ENCODE peak calls at places on chromosomes 6 and 20, in six cellular contexts. One of them, this sample, is unnamed.

GRCh38 chr20:43102394-43102793 is 87.3 kb downstream of the PTPRT start:
- DNase-seq in fibroblast of mammary gland: no peak
- DNase-seq in fibroblast of the aortic adventitia: no peak
- DNase-seq in astrocyte of the spinal cord: no peak
- DNase-seq in neural crest cell: no peak
- DNase-seq in colonic mucosa: no peak
- DNase-seq in this sample: no peak

GRCh38 chr6:3383525-3383924 is 73.3 kb downstream of the SLC22A23 start:
- DNase-seq in fibroblast of mammary gland: peak
- DNase-seq in fibroblast of the aortic adventitia: peak
- DNase-seq in astrocyte of the spinal cord: peak
- DNase-seq in neural crest cell: no peak
- DNase-seq in colonic mucosa: peak
- DNase-seq in this sample: no peak

GRCh38 chr20:47727170-47727880 is 58.0 kb downstream of the SULF2 start:
- DNase-seq in fibroblast of mammary gland: no peak
- DNase-seq in fibroblast of the aortic adventitia: no peak
- DNase-seq in astrocyte of the spinal cord: no peak
- DNase-seq in neural crest cell: no peak
- DNase-seq in colonic mucosa: peak
- DNase-seq in this sample: peak

GRCh38 chr6:12160350-12160749 is 129.8 kb upstream of the EDN1 start:
- DNase-seq in fibroblast of mammary gland: peak
- DNase-seq in fibroblast of the aortic adventitia: peak
- DNase-seq in astrocyte of the spinal cord: peak
- DNase-seq in neural crest cell: no peak
- DNase-seq in colonic mucosa: no peak
- DNase-seq in this sample: no peak

GRCh38 chr20:31665753-31666152 is 28.0 kb downstream of the COX4I2 start:
- DNase-seq in fibroblast of mammary gland: no peak
- DNase-seq in fibroblast of the aortic adventitia: no peak
- DNase-seq in astrocyte of the spinal cord: no peak
- DNase-seq in neural crest cell: no peak
- DNase-seq in colonic mucosa: no peak
- DNase-seq in this sample: no peak

GRCh38 chr6:149446791-149447376 is 37.9 kb downstream of the ZC3H12D start:
- DNase-seq in fibroblast of mammary gland: no peak
- DNase-seq in fibroblast of the aortic adventitia: no peak
- DNase-seq in astrocyte of the spinal cord: no peak
- DNase-seq in neural crest cell: no peak
- DNase-seq in colonic mucosa: no peak
- DNase-seq in this sample: no peak

GRCh38 chr6:126050795-126051194 is 64.5 kb downstream of the TRMT11 start:
- DNase-seq in fibroblast of mammary gland: no peak
- DNase-seq in fibroblast of the aortic adventitia: no peak
- DNase-seq in astrocyte of the spinal cord: no peak
- DNase-seq in neural crest cell: no peak
- DNase-seq in colonic mucosa: no peak
- DNase-seq in this sample: no peak

GRCh38 chr20:10634683-10635411 is 39.0 kb downstream of the JAG1 start:
- DNase-seq in fibroblast of mammary gland: peak
- DNase-seq in fibroblast of the aortic adventitia: peak
- DNase-seq in astrocyte of the spinal cord: peak
- DNase-seq in neural crest cell: no peak
- DNase-seq in colonic mucosa: no peak
- DNase-seq in this sample: no peak

GRCh38 chr6:89997456-89998445 is 103.5 kb downstream of the GJA10 start:
- DNase-seq in fibroblast of mammary gland: peak
- DNase-seq in fibroblast of the aortic adventitia: peak
- DNase-seq in astrocyte of the spinal cord: peak
- DNase-seq in neural crest cell: no peak
- DNase-seq in colonic mucosa: no peak
- DNase-seq in this sample: no peak

GRCh38 chr6:43634702-43635303 is 837 bp upstream of the MAD2L1BP start:
- DNase-seq in fibroblast of mammary gland: no peak
- DNase-seq in fibroblast of the aortic adventitia: no peak
- DNase-seq in astrocyte of the spinal cord: no peak
- DNase-seq in neural crest cell: no peak
- DNase-seq in colonic mucosa: no peak
- DNase-seq in this sample: no peak

GRCh38 chr20:14055127-14055742 is 59.9 kb downstream of the MACROD2 start:
- DNase-seq in fibroblast of mammary gland: peak
- DNase-seq in fibroblast of the aortic adventitia: peak
- DNase-seq in astrocyte of the spinal cord: peak
- DNase-seq in neural crest cell: peak
- DNase-seq in colonic mucosa: peak
- DNase-seq in this sample: no peak

GRCh38 chr20:59663513-59663890 is 59.2 kb downstream of the PHACTR3 start:
- DNase-seq in fibroblast of mammary gland: no peak
- DNase-seq in fibroblast of the aortic adventitia: no peak
- DNase-seq in astrocyte of the spinal cord: no peak
- DNase-seq in neural crest cell: no peak
- DNase-seq in colonic mucosa: no peak
- DNase-seq in this sample: no peak

GRCh38 chr20:34364013-34364382 is 925 bp downstream of the ITCH start:
- DNase-seq in fibroblast of mammary gland: peak
- DNase-seq in fibroblast of the aortic adventitia: peak
- DNase-seq in astrocyte of the spinal cord: peak
- DNase-seq in neural crest cell: no peak
- DNase-seq in colonic mucosa: no peak
- DNase-seq in this sample: no peak

GRCh38 chr6:152371775-152372174 is 265.4 kb downstream of the SYNE1 start:
- DNase-seq in fibroblast of mammary gland: no peak
- DNase-seq in fibroblast of the aortic adventitia: no peak
- DNase-seq in astrocyte of the spinal cord: no peak
- DNase-seq in neural crest cell: no peak
- DNase-seq in colonic mucosa: no peak
- DNase-seq in this sample: no peak

GRCh38 chr6:29561618-29562181 is 2.2 kb upstream of the UBD start:
- DNase-seq in fibroblast of mammary gland: no peak
- DNase-seq in fibroblast of the aortic adventitia: no peak
- DNase-seq in astrocyte of the spinal cord: no peak
- DNase-seq in neural crest cell: no peak
- DNase-seq in colonic mucosa: no peak
- DNase-seq in this sample: no peak

GRCh38 chr20:3158968-3159431 is 665 bp downstream of the FASTKD5 start:
- DNase-seq in fibroblast of mammary gland: peak
- DNase-seq in fibroblast of the aortic adventitia: no peak
- DNase-seq in astrocyte of the spinal cord: no peak
- DNase-seq in neural crest cell: no peak
- DNase-seq in colonic mucosa: no peak
- DNase-seq in this sample: no peak

GRCh38 chr6:126107475-126108121 is 121.3 kb downstream of the TRMT11 start:
- DNase-seq in fibroblast of mammary gland: peak
- DNase-seq in fibroblast of the aortic adventitia: peak
- DNase-seq in astrocyte of the spinal cord: peak
- DNase-seq in neural crest cell: no peak
- DNase-seq in colonic mucosa: no peak
- DNase-seq in this sample: no peak

GRCh38 chr6:113654396-113654795 is 202.7 kb upstream of the MARCKS start:
- DNase-seq in fibroblast of mammary gland: peak
- DNase-seq in fibroblast of the aortic adventitia: peak
- DNase-seq in astrocyte of the spinal cord: peak
- DNase-seq in neural crest cell: no peak
- DNase-seq in colonic mucosa: no peak
- DNase-seq in this sample: no peak
- TF ChIP-seq CTCF in fibroblast of mammary gland: no peak
- TF ChIP-seq CTCF in fibroblast of the aortic adventitia: no peak
- TF ChIP-seq CTCF in astrocyte of the spinal cord: no peak
- TF ChIP-seq CTCF in neural crest cell: no peak
- TF ChIP-seq CTCF in colonic mucosa: no peak
- TF ChIP-seq CTCF in this sample: no peak

GRCh38 chr20:57060407-57061057 is 205.9 kb downstream of the BMP7 start:
- DNase-seq in fibroblast of mammary gland: no peak
- DNase-seq in fibroblast of the aortic adventitia: no peak
- DNase-seq in astrocyte of the spinal cord: no peak
- DNase-seq in neural crest cell: no peak
- DNase-seq in colonic mucosa: no peak
- DNase-seq in this sample: no peak
- TF ChIP-seq CTCF in fibroblast of mammary gland: no peak
- TF ChIP-seq CTCF in fibroblast of the aortic adventitia: no peak
- TF ChIP-seq CTCF in astrocyte of the spinal cord: no peak
- TF ChIP-seq CTCF in neural crest cell: no peak
- TF ChIP-seq CTCF in colonic mucosa: no peak
- TF ChIP-seq CTCF in this sample: no peak

DNA sequence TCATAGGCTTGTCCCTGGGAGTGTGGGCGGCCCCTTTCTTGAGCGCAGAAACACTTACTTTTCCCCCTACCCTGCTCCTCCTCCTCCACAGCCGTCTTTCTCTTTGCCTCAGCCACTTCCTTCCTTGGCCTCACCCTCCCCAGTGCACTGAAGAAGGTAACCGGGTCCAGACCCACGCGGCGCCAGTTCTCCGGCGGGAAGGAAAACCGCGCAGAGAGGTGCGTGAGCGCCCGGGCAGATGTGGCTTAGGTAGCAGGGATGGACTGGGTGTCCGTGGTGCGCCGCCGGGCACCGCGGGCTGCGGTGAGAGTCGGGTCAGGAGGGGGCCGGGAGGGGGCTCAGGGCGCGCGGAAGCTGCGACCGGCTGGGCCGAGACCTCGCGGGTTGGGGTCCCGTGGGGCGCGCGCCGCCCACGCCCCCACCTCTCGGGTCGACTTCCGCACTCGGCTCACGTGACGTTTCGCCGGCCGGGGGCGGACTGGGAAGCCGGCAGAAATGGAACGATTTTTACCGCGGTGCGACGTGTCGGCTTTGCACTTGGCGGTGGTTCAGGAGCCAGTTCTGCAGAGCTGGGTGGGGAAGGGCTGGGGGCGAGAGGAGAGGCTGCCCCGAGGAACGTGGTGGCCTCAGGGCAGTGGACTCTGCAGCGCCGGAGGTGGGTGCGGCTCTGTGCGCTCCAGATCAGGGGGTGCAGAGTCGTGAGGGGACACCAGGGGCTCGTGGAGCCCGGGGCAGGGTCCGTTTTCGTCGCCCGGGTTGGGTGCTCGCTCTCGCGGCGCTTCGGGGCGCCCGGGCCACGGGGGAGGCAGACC is at the start of gene ABRACL:
- DNase-seq in fibroblast of mammary gland: peak
- DNase-seq in fibroblast of the aortic adventitia: peak
- DNase-seq in astrocyte of the spinal cord: peak
- DNase-seq in neural crest cell: peak
- DNase-seq in colonic mucosa: peak
- DNase-seq in this sample: peak
- TF ChIP-seq CTCF in fibroblast of mammary gland: no peak
- TF ChIP-seq CTCF in fibroblast of the aortic adventitia: no peak
- TF ChIP-seq CTCF in astrocyte of the spinal cord: no peak
- TF ChIP-seq CTCF in neural crest cell: no peak
- TF ChIP-seq CTCF in colonic mucosa: no peak
- TF ChIP-seq CTCF in this sample: no peak

GRCh38 chr6:166929534-166930189 is 26.7 kb downstream of the RNASET2 start:
- DNase-seq in fibroblast of mammary gland: no peak
- DNase-seq in fibroblast of the aortic adventitia: no peak
- DNase-seq in astrocyte of the spinal cord: no peak
- DNase-seq in neural crest cell: no peak
- DNase-seq in colonic mucosa: no peak
- DNase-seq in this sample: no peak
- TF ChIP-seq CTCF in fibroblast of mammary gland: no peak
- TF ChIP-seq CTCF in fibroblast of the aortic adventitia: no peak
- TF ChIP-seq CTCF in astrocyte of the spinal cord: no peak
- TF ChIP-seq CTCF in neural crest cell: no peak
- TF ChIP-seq CTCF in colonic mucosa: no peak
- TF ChIP-seq CTCF in this sample: no peak

GRCh38 chr20:41889125-41889870 is 271.1 kb upstream of the CHD6 start:
- DNase-seq in fibroblast of mammary gland: no peak
- DNase-seq in fibroblast of the aortic adventitia: no peak
- DNase-seq in astrocyte of the spinal cord: peak
- DNase-seq in neural crest cell: no peak
- DNase-seq in colonic mucosa: no peak
- DNase-seq in this sample: no peak
- TF ChIP-seq CTCF in fibroblast of mammary gland: no peak
- TF ChIP-seq CTCF in fibroblast of the aortic adventitia: no peak
- TF ChIP-seq CTCF in astrocyte of the spinal cord: peak
- TF ChIP-seq CTCF in neural crest cell: peak
- TF ChIP-seq CTCF in colonic mucosa: no peak
- TF ChIP-seq CTCF in this sample: no peak

This sample was measured in activated B cell treated with CpG ODN at 0.5 μM for 24 hours.